ENCODE peak calls at places on chromosomes 3 and 15, in five cellular contexts. L is BE2C, U is cardiac muscle cell, W is heart right ventricle, F is psoas muscle. Y is an unnamed sample.
A peak's percentile ranks its signal among the peaks of the same experiment; 100 is the strongest.

GRCh38 chr15:88487176-88487795 is 19.8 kb downstream of the MRPS11 start:
- DNase-seq in U (no peak), W (no peak), F (no peak), L (no peak), Y (no peak)

GRCh38 chr15:29925227-29926082 is 103.2 kb upstream of the TJP1 start:
- DNase-seq in W (peak; percentile 81), L (peak; percentile 82), F (peak; percentile 47), U (peak; percentile 87), Y (peak; percentile 50)

GRCh38 chr3:144643778-144644191 is 672.2 kb downstream of the DIPK2A start:
- DNase-seq in U (peak; percentile 76), F (no peak), L (no peak), W (no peak), Y (peak; percentile 9)

GRCh38 chr15:81950841-81951414 is 94.9 kb downstream of the MEX3B start:
- DNase-seq in L (no peak), W (no peak), F (no peak), U (peak; percentile 76), Y (no peak)

GRCh38 chr3:156533205-156533604 is 21.7 kb downstream of the SSR3 start:
- DNase-seq in F (no peak), L (no peak), W (no peak), U (no peak), Y (no peak)

GRCh38 chr15:77021803-77022381 is 27.0 kb downstream of the PSTPIP1 start:
- DNase-seq in W (no peak), L (no peak), U (peak; percentile 68), F (no peak), Y (peak; percentile 11)

GRCh38 chr3:179181021-179181472 is 32.9 kb downstream of the PIK3CA start:
- DNase-seq in W (no peak), F (no peak), L (no peak), U (peak; percentile 75), Y (peak; percentile 76)

GRCh38 chr3:89787485-89787884 is 680.1 kb downstream of the EPHA3 start:
- DNase-seq in U (no peak), W (no peak), L (no peak), F (no peak), Y (no peak)

GRCh38 chr3:464255-464654 is 267.7 kb downstream of the CHL1 start:
- DNase-seq in U (no peak), L (no peak), W (no peak), F (no peak), Y (no peak)

GRCh38 chr3:10023587-10024310 is 2.5 kb upstream of the FANCD2 start:
- DNase-seq in U (peak; percentile 87), L (no peak), W (no peak), F (no peak), Y (no peak)

GRCh38 chr3:185335799-185336198 is 27.1 kb upstream of the MAP3K13 start:
- DNase-seq in F (no peak), L (no peak), W (no peak), U (peak; percentile 25), Y (peak; percentile 19)

GRCh38 chr3:135229018-135229495 is 434.0 kb downstream of the EPHB1 start:
- DNase-seq in F (peak; percentile 70), W (peak; percentile 40), L (peak; percentile 40), U (no peak), Y (no peak)

GRCh38 chr15:51718745-51719144 is 18.7 kb downstream of the LYSMD2 start:
- DNase-seq in U (no peak), W (no peak), F (no peak), L (no peak), Y (no peak)

GRCh38 chr3:194496217-194496881 is 9.5 kb upstream of the ATP13A3 start:
- DNase-seq in U (no peak), W (no peak), F (no peak), L (no peak), Y (no peak)

GRCh38 chr15:62360286-62360685 is 195.2 kb upstream of the C2CD4B start:
- DNase-seq in F (no peak), U (no peak), W (no peak), L (peak; percentile 75), Y (no peak)

GRCh38 chr15:43133429-43134156 is at the start of gene TMEM62:
- DNase-seq in F (peak; percentile 84), L (peak; percentile 70), W (peak; percentile 82), U (peak; percentile 57), Y (no peak)

GRCh38 chr3:10389995-10390394 is 69.1 kb upstream of the SEC13 start:
- DNase-seq in F (no peak), L (no peak), U (no peak), W (no peak), Y (no peak)

GRCh38 chr3:196356556-196356955 is 18.4 kb upstream of the TM4SF19 start:
- DNase-seq in W (no peak), L (no peak), U (no peak), F (no peak), Y (no peak)

GRCh38 chr15:40949756-40950207 is 3.5 kb upstream of the CHAC1 start:
- DNase-seq in U (peak; percentile 50), F (no peak), L (no peak), W (no peak), Y (no peak)

GRCh38 chr15:41511331-41512077 is 2.1 kb downstream of the LTK start:
- DNase-seq in W (no peak), F (no peak), L (no peak), U (no peak), Y (no peak)

GRCh38 chr3:11899826-11900225 is 53.1 kb upstream of the TAMM41 start:
- DNase-seq in W (no peak), L (no peak), U (no peak), F (no peak), Y (no peak)

GRCh38 chr15:99485992-99486370 is 79.8 kb upstream of the MEF2A start:
- DNase-seq in L (no peak), F (no peak), U (peak; percentile 34), W (no peak), Y (no peak)

GRCh38 chr3:128278761-128279593 is 125.7 kb downstream of the EEFSEC start:
- DNase-seq in U (peak; percentile 97), L (peak; percentile 94), W (peak; percentile 78), F (peak; percentile 66), Y (peak; percentile 78)

GRCh38 chr15:50231761-50232160 is 33.8 kb downstream of the HDC start:
- DNase-seq in L (no peak), U (no peak), F (no peak), W (no peak), Y (no peak)

GRCh38 chr15:76398301-76398700 is 61.7 kb downstream of the ISL2 start:
- DNase-seq in F (no peak), W (no peak), U (no peak), L (no peak), Y (no peak)

GRCh38 chr3:188468672-188469071 is 314.7 kb downstream of the LPP start:
- DNase-seq in L (peak; percentile 20), F (peak; percentile 29), U (peak; percentile 30), W (peak; percentile 10), Y (peak; percentile 9)

GRCh38 chr3:172659246-172660002 is 51.4 kb downstream of the NCEH1 start:
- DNase-seq in F (no peak), L (no peak), W (no peak), U (no peak), Y (no peak)

GRCh38 chr3:194824676-194825075 is 139.0 kb downstream of the FAM43A start:
- DNase-seq in U (peak; percentile 39), L (no peak), W (peak; percentile 73), F (peak; percentile 43), Y (peak; percentile 25)

GRCh38 chr15:91289324-91289723 is 189.3 kb downstream of the SV2B start:
- DNase-seq in F (no peak), L (peak; percentile 13), U (no peak), W (no peak), Y (no peak)

GRCh38 chr15:77192451-77192850 is 121.5 kb upstream of the TSPAN3 start:
- DNase-seq in F (no peak), W (no peak), U (no peak), L (no peak), Y (no peak)

GRCh38 chr15:66907826-66908502 is 157.4 kb upstream of the SMAD3 start:
- DNase-seq in L (no peak), U (peak; percentile 48), F (peak; percentile 36), W (peak; percentile 38), Y (no peak)

GRCh38 chr3:10017636-10018292 is 8.5 kb upstream of the FANCD2 start:
- DNase-seq in F (no peak), L (no peak), W (no peak), U (peak; percentile 52), Y (no peak)

GRCh38 chr3:43014216-43014615 is 35.1 kb downstream of the GASK1A start:
- DNase-seq in F (no peak), L (no peak), U (no peak), W (no peak), Y (no peak)

GRCh38 chr3:28788571-28788970 is 439.9 kb upstream of the AZI2 start:
- DNase-seq in U (no peak), L (no peak), F (no peak), W (no peak), Y (no peak)

GRCh38 chr15:52292780-52293392 is 2.7 kb downstream of the MYO5C start:
- DNase-seq in F (no peak), L (no peak), W (no peak), U (no peak), Y (no peak)

GRCh38 chr15:94453227-94453626 is 221.9 kb downstream of the MCTP2 start:
- DNase-seq in L (no peak), W (no peak), U (no peak), F (no peak), Y (no peak)

GRCh38 chr15:37616215-37616614 is 318.2 kb upstream of the TMCO5A start:
- DNase-seq in U (no peak), W (no peak), L (no peak), F (no peak), Y (no peak)

GRCh38 chr3:169410430-169410829 is 253.1 kb downstream of the MECOM start:
- DNase-seq in F (no peak), L (no peak), W (no peak), U (peak; percentile 66), Y (no peak)

GRCh38 chr3:152960684-152961083 is 125.8 kb downstream of the P2RY1 start:
- DNase-seq in L (no peak), U (peak; percentile 22), W (no peak), F (no peak), Y (no peak)
- H3K4me3 ChIP-seq in L (no peak overlapping the region), U (no peak overlapping the region), W (no peak overlapping the region), F (no peak overlapping the region), Y (no peak overlapping the region)

GRCh38 chr3:45794177-45794560 is 2.2 kb downstream of the SLC6A20 start:
- DNase-seq in L (no peak), W (no peak), F (no peak), U (no peak), Y (no peak)
- H3K4me3 ChIP-seq in L (no peak overlapping the region), W (no peak overlapping the region), F (no peak overlapping the region), U (no peak overlapping the region), Y (no peak overlapping the region)

GRCh38 chr3:114660124-114660523 is 366.3 kb downstream of the TIGIT start:
- DNase-seq in U (peak; percentile 84), L (no peak), F (no peak), W (peak; percentile 20), Y (no peak)
- H3K4me3 ChIP-seq in U (no peak overlapping the region), L (no peak overlapping the region), F (peak overlapping the region; percentile 10), W (peak overlapping the region; percentile 23), Y (no peak overlapping the region)

DNA sequence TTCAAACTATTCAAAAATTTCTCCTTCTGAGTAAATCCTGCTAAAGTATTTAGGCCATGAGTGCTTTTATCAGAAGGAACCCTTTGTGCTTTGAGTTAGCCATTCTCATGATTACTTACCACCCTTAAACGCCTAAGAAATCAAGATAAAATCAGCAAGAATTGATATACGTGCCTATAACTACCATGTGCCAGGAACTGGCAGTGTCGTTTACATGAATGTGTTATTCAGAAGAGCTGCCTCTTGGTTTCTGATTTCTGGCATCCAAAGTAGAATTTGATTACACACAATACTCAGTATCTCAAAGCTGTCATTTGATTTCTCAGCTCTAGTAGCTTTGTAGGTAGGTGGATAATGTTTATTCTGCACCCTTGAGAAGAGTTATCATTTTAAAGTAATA is 351.3 kb upstream of the CCDC54 start:
- DNase-seq in L (no peak), F (no peak), U (no peak), W (no peak), Y (no peak)
- H3K4me3 ChIP-seq in L (no peak overlapping the region), F (no peak overlapping the region), U (no peak overlapping the region), W (no peak overlapping the region), Y (no peak overlapping the region)

Y was measured in skeletal muscle cell.